ENCODE peak calls at places on chromosomes 13 and 19, in five cellular contexts. C is H1, E is GM12878, R is HepG2, Z is K562. T is an unnamed sample.

GRCh38 chr13:21310220-21310619 is 133.8 kb downstream of the MRPL57 start:
- DNase-seq in Z (no peak), R (no peak), E (no peak), C (no peak), T (no peak)

GRCh38 chr19:608155-609000 is 18.7 kb downstream of the HCN2 start:
- DNase-seq in E (no peak), C (no peak), R (no peak), Z (no peak), T (no peak)

GRCh38 chr13:27793377-27794074 is 1.2 kb downstream of the GSX1 start:
- DNase-seq in R (no peak), C (no peak), E (no peak), Z (no peak), T (no peak)

GRCh38 chr19:14494910-14495677 is 833 bp downstream of the GIPC1 start:
- DNase-seq in R (no peak), C (no peak), E (no peak), Z (peak; percentile 43), T (no peak)

GRCh38 chr19:39497850-39498261 is 891 bp upstream of the DLL3 start:
- DNase-seq in Z (peak; percentile 73), C (no peak), R (peak; percentile 36), E (no peak), T (no peak)

GRCh38 chr13:110108348-110109139 is 198.4 kb downstream of the COL4A1 start:
- DNase-seq in C (peak; percentile 50), R (peak; percentile 51), Z (no peak), E (no peak), T (peak; percentile 84)

GRCh38 chr13:111662451-111662850 is 342.0 kb downstream of the TEX29 start:
- DNase-seq in C (no peak), R (no peak), Z (no peak), E (no peak), T (no peak)

GRCh38 chr19:50705422-50706019 is 14.1 kb downstream of the SHANK1 start:
- DNase-seq in E (peak; percentile 21), R (peak; percentile 18), Z (peak; percentile 83), C (no peak), T (peak; percentile 79)

GRCh38 chr13:46045424-46045823 is 7.1 kb downstream of the ZC3H13 start:
- DNase-seq in Z (no peak), E (no peak), R (no peak), C (no peak), T (no peak)

GRCh38 chr19:46862504-46862835 is 1.7 kb downstream of the ARHGAP35 start:
- DNase-seq in E (no peak), Z (peak; percentile 15), C (no peak), R (no peak), T (no peak)

GRCh38 chr19:49403404-49404187 is 15.5 kb downstream of the KASH5 start:
- DNase-seq in Z (no peak), E (no peak), C (peak; percentile 49), R (no peak), T (no peak)

GRCh38 chr19:6241680-6242079 is 38.1 kb downstream of the MLLT1 start:
- DNase-seq in C (no peak), R (peak; percentile 88), Z (no peak), E (no peak), T (no peak)

GRCh38 chr19:11268783-11269267 is 6.5 kb upstream of the DOCK6 start:
- DNase-seq in Z (peak; percentile 43), C (no peak), R (peak; percentile 60), E (no peak), T (no peak)

GRCh38 chr13:27926644-27927434 is 7.0 kb downstream of the PDX1 start:
- DNase-seq in C (no peak), R (no peak), Z (no peak), E (no peak), T (no peak)

GRCh38 chr13:21069561-21070004 is 8.2 kb upstream of the LATS2 start:
- DNase-seq in C (no peak), E (no peak), Z (no peak), R (peak; percentile 63), T (peak; percentile 85)

GRCh38 chr13:48043789-48044503 is 6.4 kb downstream of the NUDT15 start:
- DNase-seq in Z (no peak), R (no peak), E (no peak), C (no peak), T (no peak)

GRCh38 chr19:33815410-33816340 is 19.0 kb downstream of the KCTD15 start:
- DNase-seq in E (no peak), C (no peak), Z (no peak), R (no peak), T (no peak)

GRCh38 chr13:50535050-50535449 is 308.4 kb downstream of the DLEU7 start:
- DNase-seq in R (no peak), C (no peak), Z (no peak), E (no peak), T (no peak)

GRCh38 chr19:34075661-34076091 is 96.6 kb upstream of the LSM14A start:
- DNase-seq in Z (no peak), C (no peak), E (no peak), R (no peak), T (no peak)

GRCh38 chr19:2517881-2518601 is 42.1 kb downstream of the GADD45B start:
- DNase-seq in R (no peak), E (no peak), C (no peak), Z (no peak), T (no peak)

GRCh38 chr13:70098669-70099068 is 9.0 kb upstream of the ATXN8OS start:
- DNase-seq in C (no peak), Z (no peak), R (no peak), E (no peak), T (no peak)

GRCh38 chr19:7224205-7224833 is 69.9 kb downstream of the INSR start:
- DNase-seq in Z (no peak), E (no peak), C (no peak), R (peak; percentile 67), T (no peak)

GRCh38 chr19:33374406-33374703 is 846 bp downstream of the CEBPG start:
- DNase-seq in Z (no peak), C (no peak), E (no peak), R (no peak), T (no peak)

GRCh38 chr19:4376991-4377781 is 23.2 kb downstream of the SH3GL1 start:
- DNase-seq in E (no peak), C (no peak), R (no peak), Z (no peak), T (no peak)

GRCh38 chr13:19586904-19587634 is 25.7 kb upstream of the TPTE2 start:
- DNase-seq in E (peak; percentile 65), Z (peak; percentile 23), C (no peak), R (peak; percentile 65), T (no peak)

DNA sequence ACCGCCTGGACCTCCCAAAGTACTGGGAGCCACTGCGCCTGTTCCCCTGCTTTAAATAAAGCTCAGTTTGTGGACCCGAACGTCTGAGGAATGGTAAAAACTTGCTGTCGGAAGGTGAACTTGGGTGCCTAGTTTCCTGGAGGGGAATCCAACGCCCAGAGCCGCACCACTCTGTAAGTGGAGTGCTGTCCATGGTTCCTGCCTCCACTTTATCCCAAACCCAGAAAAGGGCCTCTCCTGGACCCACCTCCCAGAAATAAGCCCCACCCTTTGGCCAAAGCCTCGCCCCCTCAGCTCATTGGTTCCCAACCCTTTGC is 2.3 kb downstream of the ANO8 start:
- DNase-seq in R (no peak), E (no peak), C (no peak), Z (no peak), T (no peak)
- TF ChIP-seq RAD21 in R (no peak), E (no peak), C (no peak), Z (no peak), T (no peak)

GRCh38 chr13:29077051-29077813 is 257.1 kb downstream of the MTUS2 start:
- DNase-seq in E (no peak), R (no peak), Z (no peak), C (no peak), T (no peak)

GRCh38 chr13:29081697-29082440 is 261.7 kb downstream of the MTUS2 start:
- DNase-seq in E (no peak), Z (no peak), C (no peak), R (no peak), T (no peak)

DNA sequence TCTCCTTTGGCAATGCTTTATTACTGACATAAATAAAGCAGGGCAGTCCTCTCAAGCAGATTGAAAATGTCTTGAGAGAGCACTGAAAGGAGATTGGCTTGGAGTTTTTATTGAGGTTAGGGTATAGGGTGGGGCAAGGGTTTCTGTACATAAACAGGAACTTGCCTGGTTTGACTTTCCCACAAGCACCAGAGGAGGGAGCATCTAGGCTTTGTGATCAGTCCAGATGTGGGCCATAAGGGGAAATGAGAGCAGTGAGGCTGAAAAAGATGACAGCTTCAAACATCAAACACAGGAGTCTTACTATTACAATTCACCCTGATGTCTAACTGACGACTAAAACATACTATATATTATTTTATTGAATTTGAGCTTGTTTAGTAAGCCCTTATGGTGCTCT is 260.9 kb downstream of the MTUS2 start:
- DNase-seq in E (peak; percentile 48), R (no peak), Z (no peak), C (no peak), T (no peak)
- TF ChIP-seq KDM1A in E (no peak), R (no peak), Z (no peak), C (no peak), T (no peak)

GRCh38 chr19:29546583-29547190 is 20.9 kb downstream of the VSTM2B start:
- DNase-seq in E (no peak), C (no peak), Z (no peak), R (peak; percentile 51), T (no peak)

GRCh38 chr19:29547981-29548380 is 22.2 kb downstream of the VSTM2B start:
- DNase-seq in C (no peak), E (no peak), R (no peak), Z (no peak), T (no peak)

GRCh38 chr19:29547361-29547960 is 21.7 kb downstream of the VSTM2B start:
- DNase-seq in C (no peak), E (no peak), R (no peak), Z (no peak), T (no peak)

GRCh38 chr19:29544656-29545360 is 19.0 kb downstream of the VSTM2B start:
- DNase-seq in C (no peak), E (no peak), R (no peak), Z (no peak), T (no peak)

GRCh38 chr19:29545866-29546582 is 20.2 kb downstream of the VSTM2B start:
- DNase-seq in C (no peak), E (no peak), Z (no peak), R (no peak), T (no peak)
- TF ChIP-seq RFX5 in C (no peak), E (no peak), Z (no peak), R (no peak), T (no peak)

GRCh38 chr19:53254451-53255341 is at the start of gene ZNF677:
- DNase-seq in Z (peak; percentile 58), C (peak; percentile 64), E (no peak), R (no peak), T (no peak)
- TF ChIP-seq RAD21 in Z (no peak), C (no peak), E (no peak), R (no peak), T (no peak)

DNA sequence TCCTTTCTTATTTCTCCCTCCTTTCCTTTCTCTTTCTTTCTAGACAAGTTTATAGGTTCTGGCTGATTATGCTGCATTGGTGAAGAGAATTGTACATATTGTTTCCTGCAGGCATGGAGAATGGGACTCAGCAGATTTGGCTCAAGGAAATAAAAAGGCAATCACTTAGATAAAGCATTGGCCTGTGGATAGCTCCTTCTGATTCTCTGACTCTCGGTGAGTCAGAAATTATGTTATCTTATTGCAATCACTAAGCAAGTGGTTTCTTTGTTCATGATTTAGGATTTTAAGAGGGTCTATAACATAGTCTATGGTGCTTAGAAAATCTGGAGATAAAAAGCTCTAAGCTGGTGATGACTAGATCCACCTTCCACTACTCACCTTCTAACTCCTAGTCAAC is 54.0 kb upstream of the POSTN start:
- DNase-seq in Z (no peak), E (no peak), R (no peak), C (no peak), T (no peak)
- TF ChIP-seq KDM1A in Z (no peak), E (no peak), R (no peak), C (no peak), T (no peak)

GRCh38 chr13:101711307-101712025 is 259.0 kb downstream of the ITGBL1 start:
- DNase-seq in C (no peak), R (no peak), E (no peak), Z (no peak), T (no peak)
- TF ChIP-seq RFX5 in C (no peak), R (no peak), E (no peak), Z (no peak), T (no peak)